ENCODE peak calls at places on chromosome X, in five cellular contexts. F, E, A, U and B are unnamed samples.

GRCh38 chrX:39967348-39967747 is 130.4 kb downstream of the BCOR start:
- DNase-seq in F (no peak), E (no peak), A (no peak), U (no peak), B (no peak)

GRCh38 chrX:40473460-40474204 is 107.1 kb upstream of the ATP6AP2 start:
- DNase-seq in F (no peak), E (no peak), A (no peak), U (no peak), B (no peak)

GRCh38 chrX:47240619-47241018 is 7.8 kb downstream of the USP11 start:
- DNase-seq in F (no peak), E (no peak), A (no peak), U (no peak), B (no peak)

GRCh38 chrX:136794080-136794479 is 13.3 kb upstream of the ARHGEF6 start:
- DNase-seq in F (no peak), E (no peak), A (no peak), U (no peak), B (no peak)

GRCh38 chrX:133440081-133440796 is 24.9 kb upstream of the GPC4 start:
- DNase-seq in F (no peak), E (no peak), A (no peak), U (no peak), B (no peak)

GRCh38 chrX:8067754-8068469 is 103.2 kb downstream of the VCX2 start:
- DNase-seq in F (no peak), E (no peak), A (no peak), U (no peak), B (no peak)

GRCh38 chrX:66914082-66914481 is 275.2 kb upstream of the EDA2R start:
- DNase-seq in F (no peak), E (peak; percentile 0), A (no peak), U (no peak), B (no peak)

GRCh38 chrX:94695910-94696309 is 1021.9 kb downstream of the FAM133A start:
- DNase-seq in F (no peak), E (no peak), A (no peak), U (no peak), B (no peak)

GRCh38 chrX:131783555-131784338 is 239.4 kb upstream of the STK26 start:
- DNase-seq in F (peak; percentile 81), E (no peak), A (peak; percentile 76), U (no peak), B (no peak)

GRCh38 chrX:48470110-48470832 is at the start of gene SLC38A5:
- DNase-seq in F (no peak), E (peak; percentile 60), A (no peak), U (no peak), B (no peak)

GRCh38 chrX:8179653-8180052 is 8.6 kb upstream of the VCX2 start:
- DNase-seq in F (no peak), E (no peak), A (no peak), U (no peak), B (no peak)

GRCh38 chrX:155718964-155719586 is 106.3 kb upstream of the TMLHE start:
- DNase-seq in F (no peak), E (no peak), A (no peak), U (no peak), B (no peak)

GRCh38 chrX:19824603-19825002 is 62.8 kb downstream of the SH3KBP1 start:
- DNase-seq in F (no peak), E (no peak), A (no peak), U (no peak), B (no peak)

GRCh38 chrX:47574096-47574553 is 8.1 kb upstream of the TIMP1 start:
- DNase-seq in F (no peak), E (no peak), A (peak; percentile 62), U (no peak), B (no peak)

GRCh38 chrX:18758166-18758932 is 50.9 kb downstream of the PPEF1 start:
- DNase-seq in F (no peak), E (no peak), A (no peak), U (no peak), B (no peak)

GRCh38 chrX:27679281-27679680 is 89.1 kb downstream of the DCAF8L2 start:
- DNase-seq in F (no peak), E (no peak), A (no peak), U (no peak), B (no peak)

GRCh38 chrX:82748901-82749505 is 759.1 kb upstream of the POU3F4 start:
- DNase-seq in F (no peak), E (no peak), A (no peak), U (no peak), B (no peak)

GRCh38 chrX:2434764-2435163 is 66.0 kb downstream of the DHRSX start:
- DNase-seq in F (no peak), E (no peak), A (no peak), U (no peak), B (no peak)

GRCh38 chrX:48461830-48462229 is 8.2 kb downstream of the SLC38A5 start:
- DNase-seq in F (no peak), E (no peak), A (no peak), U (no peak), B (no peak)

GRCh38 chrX:8726031-8726652 is 5.8 kb downstream of the ANOS1 start:
- DNase-seq in F (no peak), E (no peak), A (no peak), U (no peak), B (no peak)

GRCh38 chrX:5051831-5052491 is 1176.7 kb downstream of the NLGN4X start:
- DNase-seq in F (no peak), E (no peak), A (no peak), U (no peak), B (no peak)

GRCh38 chrX:14694631-14695030 is 165.3 kb downstream of the GLRA2 start:
- DNase-seq in F (no peak), E (no peak), A (no peak), U (no peak), B (no peak)

GRCh38 chrX:13688384-13688771 is 550 bp upstream of the RAB9A start:
- DNase-seq in F (no peak), E (no peak), A (no peak), U (no peak), B (no peak)

GRCh38 chrX:120769576-120770341 is 105.9 kb downstream of the CT47B1 start:
- DNase-seq in F (no peak), E (peak; percentile 59), A (no peak), U (no peak), B (no peak)

GRCh38 chrX:47226531-47227333 is 6.1 kb upstream of the USP11 start:
- DNase-seq in F (no peak), E (no peak), A (no peak), U (no peak), B (no peak)

GRCh38 chrX:49164589-49165360 is 2.2 kb downstream of the MAGIX start:
- DNase-seq in F (no peak), E (no peak), A (no peak), U (no peak), B (no peak)

GRCh38 chrX:150503898-150504219 is 64.6 kb upstream of the MTM1 start:
- DNase-seq in F (peak; percentile 49), E (no peak), A (no peak), U (no peak), B (no peak)

GRCh38 chrX:18377802-18378201 is 23.3 kb upstream of the SCML2 start:
- DNase-seq in F (peak; percentile 27), E (peak; percentile 11), A (no peak), U (no peak), B (no peak)

GRCh38 chrX:2500091-2500680 is 590 bp downstream of the DHRSX start:
- DNase-seq in F (peak; percentile 30), E (peak; percentile 18), A (peak; percentile 65), U (no peak), B (no peak)

GRCh38 chrX:40086569-40087335 is 11.0 kb downstream of the BCOR start:
- DNase-seq in F (no peak), E (no peak), A (no peak), U (no peak), B (no peak)

GRCh38 chrX:39484669-39485068 is 613.1 kb downstream of the BCOR start:
- DNase-seq in F (no peak), E (no peak), A (no peak), U (no peak), B (no peak)

GRCh38 chrX:18873189-18873791 is 110.6 kb downstream of the PHKA2 start:
- DNase-seq in F (no peak), E (no peak), A (no peak), U (no peak), B (no peak)

GRCh38 chrX:6456196-6456595 is 78.7 kb downstream of the VCX3A start:
- DNase-seq in F (no peak), E (no peak), A (no peak), U (no peak), B (no peak)

GRCh38 chrX:56557376-56557929 is 6.0 kb upstream of the UBQLN2 start:
- DNase-seq in F (no peak), E (no peak), A (no peak), U (no peak), B (no peak)

GRCh38 chrX:146186540-146186939 is 368.9 kb downstream of the SLITRK2 start:
- DNase-seq in F (no peak), E (no peak), A (no peak), U (no peak), B (no peak)

GRCh38 chrX:106898462-106898861 is 4.7 kb downstream of the RIPPLY1 start:
- DNase-seq in F (no peak), E (peak; percentile 80), A (no peak), U (no peak), B (no peak)

GRCh38 chrX:132615396-132616131 is 126.7 kb upstream of the MBNL3 start:
- DNase-seq in F (peak; percentile 48), E (peak; percentile 44), A (peak; percentile 21), U (peak; percentile 60), B (no peak)

GRCh38 chrX:107701493-107702121 is 73.3 kb downstream of the PRPS1 start:
- DNase-seq in F (no peak), E (no peak), A (no peak), U (no peak), B (no peak)

GRCh38 chrX:130111220-130111934 is 1.1 kb upstream of the ELF4 start:
- DNase-seq in F (no peak), E (no peak), A (no peak), U (no peak), B (no peak)

GRCh38 chrX:130108647-130109428 is 1.5 kb downstream of the ELF4 start:
- DNase-seq in F (no peak), E (peak; percentile 17), A (no peak), U (no peak), B (no peak)

GRCh38 chrX:130111935-130112221 is 1.6 kb upstream of the ELF4 start:
- DNase-seq in F (no peak), E (no peak), A (no peak), U (no peak), B (no peak)

GRCh38 chrX:130110379-130111219 is at the start of gene ELF4:
- DNase-seq in F (peak; percentile 66), E (no peak), A (peak; percentile 58), U (no peak), B (no peak)

GRCh38 chrX:130109429-130110378 is 593 bp downstream of the ELF4 start:
- DNase-seq in F (no peak), E (no peak), A (peak; percentile 59), U (no peak), B (no peak)
- TF ChIP-seq POLR2A in F (no peak), E (no peak), A (no peak), U (no peak), B (no peak)

GRCh38 chrX:111008126-111008525 is 87.9 kb upstream of the PAK3 start:
- DNase-seq in F (no peak), E (no peak), A (no peak), U (no peak), B (no peak)
- TF ChIP-seq EP300 in F (no peak), E (no peak), A (no peak), U (no peak), B (no peak)

GRCh38 chrX:16077811-16078210 is 45.6 kb upstream of the GRPR start:
- DNase-seq in F (no peak), E (no peak), A (no peak), U (no peak), B (no peak)
- TF ChIP-seq POLR2A in F (no peak), E (no peak), A (no peak), U (no peak), B (no peak)

GRCh38 chrX:119661486-119661885 is 31.5 kb downstream of the SEPTIN6 start:
- DNase-seq in F (no peak), E (no peak), A (no peak), U (no peak), B (no peak)
- TF ChIP-seq EP300 in F (no peak), E (no peak), A (no peak), U (no peak), B (no peak)